ENCODE peak calls at places on chromosomes 16 and 17, in ten cellular contexts. G is NCI-H1105; P is substantia nigra; D is CD4-positive, alpha-beta T cell; B is breast epithelium; L is stimulated activated CD4-positive, alpha-beta T cell treated with anti-CD3 and anti-CD28 coated beads, Interleukin-4, amount 100 ng/mL, for 4 hours; W is smooth muscle cell of the brain vasculature; V is C1 segment of cervical spinal cord; X is activated T-cell treated with anti-CD3 and anti-CD28 coated beads for 4 hours; O is brain microvascular endothelial cell. F is an unnamed sample.

GRCh38 chr16:30668393-30668792 is 10.2 kb downstream of the FBRS start:
- DNase-seq in D (no peak), L (no peak), X (no peak), V (no peak), O (no peak), G (no peak), B (no peak), W (no peak), P (no peak), F (no peak)

GRCh38 chr16:66661210-66661560 is 35.4 kb downstream of the CMTM4 start:
- DNase-seq in L (no peak), V (no peak), X (no peak), G (no peak), B (no peak), W (no peak), D (no peak), O (no peak), P (no peak), F (no peak)

GRCh38 chr16:69927056-69927757 is 23.9 kb upstream of the CLEC18A start:
- DNase-seq in X (no peak), P (peak; percentile 24), G (no peak), V (peak; percentile 15), L (no peak), D (no peak), W (peak; percentile 45), B (no peak), O (peak; percentile 57), F (no peak)

GRCh38 chr17:50071692-50072091 is 15.8 kb downstream of the ITGA3 start:
- DNase-seq in P (no peak), V (no peak), G (no peak), O (no peak), B (no peak), W (no peak), L (no peak), D (no peak), X (no peak), F (no peak)

GRCh38 chr16:74606521-74607309 is at the start of gene GLG1:
- DNase-seq in G (peak; percentile 77), P (peak; percentile 81), B (peak; percentile 81), L (peak; percentile 92), W (peak; percentile 86), O (peak; percentile 83), D (peak; percentile 87), X (peak; percentile 84), V (peak; percentile 86), F (no peak)

GRCh38 chr16:47732122-47732805 is 271.1 kb downstream of the PHKB start:
- DNase-seq in D (no peak), W (peak; percentile 55), B (no peak), O (peak; percentile 94), P (no peak), X (no peak), G (no peak), L (no peak), V (no peak), F (no peak)

GRCh38 chr16:82152641-82153094 is 17.4 kb downstream of the MPHOSPH6 start:
- DNase-seq in G (no peak), D (no peak), X (no peak), W (no peak), O (no peak), B (no peak), V (no peak), P (no peak), L (no peak), F (no peak)

GRCh38 chr16:28291651-28292626 is at the start of gene SBK1:
- DNase-seq in X (peak; percentile 67), P (peak; percentile 72), W (no peak), O (peak; percentile 11), D (peak; percentile 84), G (peak; percentile 59), L (peak; percentile 84), V (peak; percentile 85), B (peak; percentile 61), F (peak; percentile 28)

GRCh38 chr16:4944333-4945281 is 7.7 kb upstream of the PPL start:
- DNase-seq in D (no peak), V (no peak), G (peak; percentile 70), P (peak; percentile 52), O (peak; percentile 81), L (no peak), X (no peak), W (peak; percentile 94), B (peak; percentile 96), F (no peak)

GRCh38 chr17:31556969-31557620 is 165.6 kb downstream of the RAB11FIP4 start:
- DNase-seq in W (no peak), L (no peak), P (no peak), G (no peak), B (no peak), D (no peak), X (no peak), O (no peak), V (no peak), F (no peak)

GRCh38 chr16:4580245-4580644 is 24.1 kb downstream of the C16orf96 start:
- DNase-seq in P (no peak), D (no peak), W (no peak), O (no peak), X (no peak), G (no peak), L (no peak), B (no peak), V (no peak), F (no peak)

GRCh38 chr17:57811633-57812280 is 38.1 kb downstream of the MRPS23 start:
- DNase-seq in X (no peak), L (no peak), B (no peak), P (no peak), D (no peak), W (no peak), O (no peak), V (no peak), G (peak; percentile 35), F (no peak)

GRCh38 chr16:57128787-57129389 is 36.5 kb downstream of the CPNE2 start:
- DNase-seq in B (no peak), D (peak; percentile 39), W (no peak), X (peak; percentile 21), P (no peak), O (no peak), G (no peak), V (no peak), L (no peak), F (no peak)

GRCh38 chr16:49625311-49626035 is 230.4 kb downstream of the ZNF423 start:
- DNase-seq in O (no peak), D (no peak), G (no peak), V (no peak), B (no peak), W (no peak), L (no peak), X (no peak), P (no peak), F (no peak)

GRCh38 chr16:4520913-4521312 is 17.7 kb downstream of the CDIP1 start:
- DNase-seq in P (no peak), L (no peak), D (no peak), B (no peak), W (no peak), X (no peak), G (no peak), O (no peak), V (no peak), F (no peak)

GRCh38 chr16:67967956-67968439 is 439 bp downstream of the SLC12A4 start:
- DNase-seq in W (no peak), V (no peak), L (peak; percentile 38), D (no peak), B (no peak), G (no peak), X (no peak), P (no peak), O (no peak), F (no peak)

GRCh38 chr17:34313164-34313563 is 6.1 kb upstream of the CCL8 start:
- DNase-seq in B (no peak), X (no peak), P (no peak), L (no peak), D (no peak), W (no peak), G (no peak), O (no peak), V (no peak), F (no peak)

GRCh38 chr17:17963066-17963465 is 9.1 kb downstream of the TOM1L2 start:
- DNase-seq in W (no peak), B (no peak), X (no peak), V (no peak), P (no peak), O (no peak), D (no peak), G (no peak), L (no peak), F (no peak)

GRCh38 chr16:49600976-49601375 is 227.4 kb downstream of the C16orf78 start:
- DNase-seq in D (no peak), V (no peak), X (no peak), W (no peak), P (no peak), O (no peak), B (no peak), L (no peak), G (no peak), F (no peak)

GRCh38 chr17:49575524-49576120 is at the start of gene NXPH3:
- DNase-seq in O (peak; percentile 11), L (peak; percentile 71), W (no peak), V (peak; percentile 76), B (peak; percentile 72), P (peak; percentile 11), X (peak; percentile 41), G (peak; percentile 66), D (peak; percentile 33), F (no peak)

GRCh38 chr17:17058304-17058703 is 16.0 kb downstream of the MPRIP start:
- DNase-seq in D (no peak), G (no peak), W (no peak), V (no peak), O (no peak), P (no peak), B (peak; percentile 37), X (no peak), L (no peak), F (no peak)

GRCh38 chr16:79687249-79687768 is 86.8 kb upstream of the MAF start:
- DNase-seq in W (no peak), L (no peak), X (no peak), P (no peak), V (no peak), D (no peak), O (no peak), G (no peak), B (no peak), F (no peak)

GRCh38 chr17:14432058-14432457 is 131.2 kb downstream of the HS3ST3B1 start:
- DNase-seq in W (no peak), B (no peak), X (no peak), O (no peak), D (no peak), L (no peak), V (no peak), G (no peak), P (no peak), F (no peak)

GRCh38 chr16:86622700-86623615 is 44.6 kb downstream of the FOXL1 start:
- DNase-seq in X (no peak), L (no peak), W (no peak), D (no peak), G (no peak), B (no peak), V (no peak), O (no peak), P (no peak), F (no peak)

GRCh38 chr17:81538651-81539570 is 10.7 kb downstream of the FSCN2 start:
- DNase-seq in L (no peak), V (no peak), O (no peak), D (no peak), X (no peak), W (no peak), P (no peak), G (no peak), B (no peak), F (no peak)

GRCh38 chr17:71247455-71248015 is 873.3 kb upstream of the SOX9 start:
- DNase-seq in W (no peak), V (no peak), X (no peak), P (no peak), G (no peak), D (no peak), B (no peak), O (no peak), L (no peak), F (no peak)

GRCh38 chr17:19306160-19307111 is 56.1 kb downstream of the B9D1 start:
- DNase-seq in L (no peak), G (no peak), V (peak; percentile 37), X (no peak), W (no peak), D (peak; percentile 10), B (no peak), P (peak; percentile 88), O (no peak), F (no peak)

GRCh38 chr17:46063239-46063638 is 64.2 kb downstream of the STH start:
- DNase-seq in B (no peak), G (no peak), D (no peak), X (no peak), P (no peak), V (no peak), L (no peak), O (peak; percentile 86), W (no peak), F (no peak)

F was measured in SK-N-MC.